ENCODE peak calls at places on chromosomes 13 and 19, in seven cellular contexts. U is A549, G is SK-N-SH, T is HepG2, J is HCT116, R is K562, Q is GM23338. W is an unnamed sample.

GRCh38 chr13:46149272-46150133 is 32.5 kb downstream of the LCP1 start:
- DNase-seq in U (no peak), G (no peak), T (no peak), J (no peak), R (no peak), Q (no peak), W (no peak)

GRCh38 chr19:43651758-43652545 is 12.3 kb upstream of the CADM4 start:
- DNase-seq in U (peak; percentile 84), G (peak; percentile 72), T (peak; percentile 75), J (no peak), R (peak; percentile 89), Q (peak; percentile 88), W (peak; percentile 70)

GRCh38 chr13:44783987-44784734 is 205.1 kb downstream of the NUFIP1 start:
- DNase-seq in U (no peak), G (no peak), T (peak; percentile 20), J (no peak), R (no peak), Q (no peak), W (no peak)

GRCh38 chr19:56671613-56671994 is at the start of gene ZNF835:
- DNase-seq in U (no peak), G (peak; percentile 94), T (no peak), J (no peak), R (peak; percentile 4), Q (peak; percentile 70), W (peak; percentile 90)

GRCh38 chr13:45416521-45417125 is 1.6 kb downstream of the SLC25A30 start:
- DNase-seq in U (no peak), G (no peak), T (no peak), J (no peak), R (peak; percentile 18), Q (no peak), W (no peak)

GRCh38 chr19:30150626-30151025 is 208.6 kb downstream of the URI1 start:
- DNase-seq in U (no peak), G (no peak), T (no peak), J (no peak), R (no peak), Q (no peak), W (no peak)

GRCh38 chr13:76556632-76557031 is 329.6 kb downstream of the KCTD12 start:
- DNase-seq in U (no peak), G (no peak), T (no peak), J (no peak), R (no peak), Q (no peak), W (no peak)

GRCh38 chr19:52398091-52398461 is 427 bp downstream of the ZNF528 start:
- DNase-seq in U (no peak), G (peak; percentile 64), T (peak; percentile 6), J (no peak), R (no peak), Q (peak; percentile 44), W (peak; percentile 33)

GRCh38 chr13:113903912-113904311 is 40.0 kb upstream of the GAS6 start:
- DNase-seq in U (no peak), G (no peak), T (no peak), J (no peak), R (no peak), Q (no peak), W (no peak)

GRCh38 chr13:113820813-113821651 is 42.8 kb downstream of the GAS6 start:
- DNase-seq in U (peak; percentile 69), G (peak; percentile 91), T (no peak), J (no peak), R (peak; percentile 45), Q (no peak), W (no peak)

GRCh38 chr13:114068723-114069322 is 63.6 kb downstream of the RASA3 start:
- DNase-seq in U (peak; percentile 56), G (no peak), T (no peak), J (no peak), R (no peak), Q (no peak), W (peak; percentile 62)

DNA sequence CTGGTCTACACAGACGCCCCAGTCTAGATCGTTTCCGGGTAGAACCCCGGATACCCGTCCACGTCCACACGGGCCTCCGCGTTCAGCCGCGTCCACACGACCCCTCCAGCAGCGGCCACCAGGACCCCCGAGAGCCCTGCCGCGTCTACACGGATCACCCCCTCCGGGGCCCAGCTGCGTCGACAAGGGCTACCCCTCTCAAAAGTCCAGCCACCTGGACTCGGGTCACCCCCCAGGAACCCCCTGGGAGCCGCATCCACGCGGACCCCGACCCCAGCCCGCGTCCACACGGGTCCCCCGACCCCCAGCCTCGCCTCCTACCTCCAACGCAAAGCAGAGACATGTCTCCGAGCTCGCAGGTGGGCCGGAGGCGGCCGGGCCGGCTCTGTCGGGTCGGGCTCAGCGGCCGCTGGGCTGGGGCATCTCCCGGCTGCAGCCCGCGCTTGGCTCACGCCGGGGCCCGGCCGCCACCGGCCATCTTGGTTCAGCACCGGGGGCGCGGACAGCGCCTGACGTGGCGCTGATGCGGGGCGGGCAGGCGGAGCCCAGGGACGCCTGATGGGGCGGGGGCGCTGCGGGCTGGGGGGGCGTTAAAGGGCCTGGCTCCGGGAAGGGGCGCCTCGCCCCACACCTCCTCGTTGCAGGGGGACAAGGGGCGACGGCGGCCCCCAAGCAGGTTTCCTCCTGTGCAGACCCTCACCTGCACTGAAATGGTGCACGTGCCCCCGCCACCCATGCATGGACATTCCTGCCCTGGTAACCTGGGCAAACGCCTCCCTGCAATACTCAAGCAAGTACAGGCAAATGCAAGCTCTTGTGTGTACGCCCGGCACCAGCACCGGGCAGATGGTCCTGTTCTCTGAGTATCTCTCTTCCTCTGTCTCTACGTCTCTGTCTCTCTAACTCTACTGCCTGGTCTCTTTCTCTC is at the start of gene UNC13A:
- DNase-seq in U (peak; percentile 39), G (peak; percentile 96), T (no peak), J (no peak), R (peak; percentile 83), Q (peak; percentile 88), W (peak; percentile 23)
- TF ChIP-seq REST in U (peak; percentile 93), G (peak; percentile 99), T (peak; percentile 80), J (peak; percentile 83), R (peak; percentile 98), Q (peak; percentile 80), W (peak; percentile 93)

DNA sequence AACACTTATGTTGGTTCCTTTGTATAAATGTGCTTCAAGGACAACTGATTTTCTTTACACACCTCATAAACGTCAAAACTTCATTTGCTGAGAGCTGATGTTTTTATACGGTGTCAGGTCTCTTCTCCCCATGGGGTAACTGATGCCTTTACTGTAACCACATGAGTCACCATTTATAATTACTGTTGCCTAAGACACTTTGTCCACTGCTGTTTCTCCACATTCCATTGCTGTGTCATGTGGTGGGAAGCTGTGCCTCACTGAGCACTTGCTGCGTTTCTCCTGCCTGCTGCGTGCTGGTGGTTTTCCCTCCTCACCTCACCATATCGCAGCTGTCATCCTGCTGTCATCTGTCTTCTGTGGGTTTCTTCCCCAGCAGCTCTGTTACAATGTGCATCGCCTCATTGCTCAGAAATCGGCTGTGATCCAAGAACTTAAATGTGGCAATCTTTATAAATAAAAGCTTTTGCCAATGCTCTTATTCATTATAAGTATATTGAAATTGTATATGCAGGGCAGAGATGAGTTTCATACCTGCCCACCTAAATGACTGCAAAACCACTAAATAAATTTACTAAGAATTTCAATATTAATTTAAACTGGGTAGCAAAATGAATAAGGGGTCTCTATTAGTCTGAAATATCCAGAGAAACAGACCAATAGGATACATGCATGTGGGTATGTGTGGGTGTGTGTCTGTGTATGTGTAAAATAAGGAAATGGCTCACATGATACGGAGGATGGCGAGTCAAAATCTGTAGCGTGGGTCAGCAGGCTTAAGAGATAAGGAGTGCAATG is 547.0 kb upstream of the SLITRK5 start:
- DNase-seq in U (peak; percentile 62), G (no peak), T (peak; percentile 10), J (peak; percentile 75), R (peak; percentile 48), Q (peak; percentile 48), W (no peak)
- TF ChIP-seq REST in U (no peak), G (no peak), T (no peak), J (no peak), R (no peak), Q (no peak), W (no peak)

GRCh38 chr13:30679483-30680330 is 55.6 kb upstream of the ALOX5AP start:
- DNase-seq in U (peak; percentile 40), G (peak; percentile 68), T (peak; percentile 20), J (no peak), R (no peak), Q (peak; percentile 67), W (peak; percentile 63)

GRCh38 chr13:30685320-30685859 is 50.0 kb upstream of the ALOX5AP start:
- DNase-seq in U (no peak), G (no peak), T (no peak), J (no peak), R (no peak), Q (no peak), W (no peak)

GRCh38 chr13:30685987-30686386 is 49.4 kb upstream of the ALOX5AP start:
- DNase-seq in U (no peak), G (no peak), T (no peak), J (no peak), R (no peak), Q (no peak), W (no peak)

GRCh38 chr13:30676672-30677071 is 58.7 kb upstream of the ALOX5AP start:
- DNase-seq in U (peak; percentile 36), G (no peak), T (peak; percentile 26), J (no peak), R (peak; percentile 12), Q (peak; percentile 22), W (no peak)

DNA sequence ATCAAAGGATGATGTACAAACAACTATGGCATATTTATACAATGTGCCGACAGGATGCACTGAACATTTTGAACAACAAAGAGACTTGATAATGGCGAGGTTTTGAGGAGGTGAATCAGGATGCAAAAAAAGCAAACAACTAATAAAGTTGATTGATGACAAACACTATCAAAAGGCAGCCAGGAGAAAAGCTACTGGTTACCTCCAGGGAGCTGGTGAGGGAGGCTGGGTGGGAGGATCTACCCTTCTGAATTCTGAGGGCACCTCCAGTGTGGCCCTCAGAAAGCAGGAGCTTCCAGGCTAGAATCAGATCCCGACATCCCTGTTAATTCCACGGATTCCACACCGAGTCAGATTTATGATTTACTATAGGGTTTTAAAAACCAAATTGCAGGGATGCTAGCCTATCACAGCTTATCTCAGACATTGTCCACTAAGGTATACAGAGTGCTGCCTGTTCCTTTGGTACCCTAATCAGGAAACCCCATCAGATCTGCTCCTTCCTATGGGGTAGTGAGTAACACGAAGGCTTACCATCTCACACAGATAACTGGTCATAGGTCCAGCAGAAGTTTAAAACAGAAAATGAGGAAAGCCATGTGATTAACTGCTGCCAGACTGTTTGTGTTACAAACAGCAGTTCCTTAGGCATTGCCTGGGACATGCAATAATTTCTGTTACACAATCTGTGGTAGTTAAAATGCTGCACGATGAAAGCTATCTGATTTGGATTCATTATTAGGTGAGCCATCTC is 53.7 kb upstream of the ALOX5AP start:
- DNase-seq in U (no peak), G (peak; percentile 31), T (no peak), J (no peak), R (no peak), Q (no peak), W (peak; percentile 61)
- TF ChIP-seq REST in U (no peak), G (no peak), T (no peak), J (no peak), R (no peak), Q (no peak), W (no peak)

GRCh38 chr19:40265763-40266099 is 19.4 kb downstream of the AKT2 start:
- DNase-seq in U (no peak), G (no peak), T (no peak), J (no peak), R (no peak), Q (no peak), W (no peak)

GRCh38 chr19:40269216-40269940 is 15.8 kb downstream of the AKT2 start:
- DNase-seq in U (no peak), G (no peak), T (no peak), J (no peak), R (no peak), Q (no peak), W (no peak)

GRCh38 chr19:40266912-40267600 is 18.1 kb downstream of the AKT2 start:
- DNase-seq in U (no peak), G (no peak), T (no peak), J (no peak), R (peak; percentile 39), Q (peak; percentile 60), W (no peak)

GRCh38 chr19:40266111-40266510 is 19.0 kb downstream of the AKT2 start:
- DNase-seq in U (no peak), G (no peak), T (no peak), J (no peak), R (no peak), Q (no peak), W (no peak)

GRCh38 chr19:40267601-40267997 is 17.5 kb downstream of the AKT2 start:
- DNase-seq in U (no peak), G (no peak), T (no peak), J (no peak), R (no peak), Q (no peak), W (no peak)
- TF ChIP-seq REST in U (no peak), G (no peak), T (no peak), J (no peak), R (no peak), Q (no peak), W (no peak)